ENCODE peak calls at places on chromosomes 11 and 22, in nine cellular contexts. One of them, this sample, is unnamed.

GRCh38 chr11:2377511-2378443 is 667 bp downstream of the CD81 start:
- DNase-seq in tibial nerve: peak
- DNase-seq in transverse colon: peak
- DNase-seq in A549: peak
- DNase-seq in CD4-positive, CD25-positive, alpha-beta regulatory T cell: peak
- DNase-seq in pancreas: peak
- DNase-seq in A673: peak
- DNase-seq in cardiac muscle cell: peak
- DNase-seq in Peyer's patch: peak
- DNase-seq in this sample: peak

GRCh38 chr11:104531075-104531474 is 367.1 kb upstream of the PDGFD start:
- DNase-seq in tibial nerve: no peak
- DNase-seq in transverse colon: no peak
- DNase-seq in A549: peak
- DNase-seq in CD4-positive, CD25-positive, alpha-beta regulatory T cell: no peak
- DNase-seq in pancreas: no peak
- DNase-seq in A673: peak
- DNase-seq in cardiac muscle cell: no peak
- DNase-seq in Peyer's patch: no peak
- DNase-seq in this sample: no peak

GRCh38 chr22:44088976-44089570 is 65.0 kb downstream of the PARVB start:
- DNase-seq in tibial nerve: no peak
- DNase-seq in transverse colon: peak
- DNase-seq in A549: no peak
- DNase-seq in CD4-positive, CD25-positive, alpha-beta regulatory T cell: no peak
- DNase-seq in pancreas: no peak
- DNase-seq in A673: no peak
- DNase-seq in cardiac muscle cell: no peak
- DNase-seq in Peyer's patch: no peak
- DNase-seq in this sample: no peak

GRCh38 chr11:100777736-100778135 is 90.6 kb downstream of the ARHGAP42 start:
- DNase-seq in tibial nerve: no peak
- DNase-seq in transverse colon: peak
- DNase-seq in A549: peak
- DNase-seq in CD4-positive, CD25-positive, alpha-beta regulatory T cell: no peak
- DNase-seq in pancreas: no peak
- DNase-seq in A673: no peak
- DNase-seq in cardiac muscle cell: no peak
- DNase-seq in Peyer's patch: no peak
- DNase-seq in this sample: no peak

GRCh38 chr11:34789196-34789834 is 126.9 kb downstream of the APIP start:
- DNase-seq in tibial nerve: no peak
- DNase-seq in transverse colon: no peak
- DNase-seq in A549: no peak
- DNase-seq in CD4-positive, CD25-positive, alpha-beta regulatory T cell: no peak
- DNase-seq in pancreas: no peak
- DNase-seq in A673: no peak
- DNase-seq in cardiac muscle cell: no peak
- DNase-seq in Peyer's patch: no peak
- DNase-seq in this sample: no peak

GRCh38 chr22:41382098-41382578 is 396 bp downstream of the TEF start:
- DNase-seq in tibial nerve: peak
- DNase-seq in transverse colon: peak
- DNase-seq in A549: peak
- DNase-seq in CD4-positive, CD25-positive, alpha-beta regulatory T cell: peak
- DNase-seq in pancreas: no peak
- DNase-seq in A673: peak
- DNase-seq in cardiac muscle cell: peak
- DNase-seq in Peyer's patch: peak
- DNase-seq in this sample: peak

GRCh38 chr22:20260071-20260722 is 7.9 kb downstream of the RTN4R start:
- DNase-seq in tibial nerve: no peak
- DNase-seq in transverse colon: no peak
- DNase-seq in A549: no peak
- DNase-seq in CD4-positive, CD25-positive, alpha-beta regulatory T cell: no peak
- DNase-seq in pancreas: no peak
- DNase-seq in A673: no peak
- DNase-seq in cardiac muscle cell: no peak
- DNase-seq in Peyer's patch: no peak
- DNase-seq in this sample: no peak

GRCh38 chr11:19935507-19935906 is 222.9 kb downstream of the NAV2 start:
- DNase-seq in tibial nerve: no peak
- DNase-seq in transverse colon: no peak
- DNase-seq in A549: peak
- DNase-seq in CD4-positive, CD25-positive, alpha-beta regulatory T cell: no peak
- DNase-seq in pancreas: no peak
- DNase-seq in A673: no peak
- DNase-seq in cardiac muscle cell: peak
- DNase-seq in Peyer's patch: no peak
- DNase-seq in this sample: no peak

DNA sequence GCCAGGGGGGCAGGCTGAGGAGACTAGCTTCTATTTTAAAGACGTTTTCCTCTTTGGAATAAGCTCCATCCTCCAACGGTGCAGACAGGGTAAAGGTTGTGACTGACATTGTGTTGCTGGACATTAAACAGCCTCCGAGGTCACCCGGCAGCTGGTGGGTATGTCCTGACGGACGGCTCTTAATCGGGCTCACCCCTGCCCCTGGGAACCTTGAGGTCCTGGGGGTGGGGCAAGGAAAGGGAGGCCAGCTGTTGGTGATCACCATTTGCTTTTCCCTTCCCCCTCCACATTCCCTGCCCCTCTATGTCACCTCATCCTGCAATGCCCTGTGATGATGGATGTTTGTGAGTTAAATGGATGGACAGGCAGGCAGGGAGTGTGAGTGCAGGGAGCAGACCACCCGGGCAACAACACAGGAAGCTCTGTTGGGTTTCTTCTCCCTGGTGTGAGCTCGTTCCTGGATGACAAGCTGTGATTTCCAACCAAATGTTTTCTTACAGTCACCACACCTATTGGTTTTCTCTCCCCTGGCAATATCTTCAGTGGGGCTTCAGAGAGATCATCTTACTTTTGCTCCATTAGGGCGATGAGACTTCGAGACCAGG is 26.2 kb downstream of the APLNR start:
- DNase-seq in tibial nerve: no peak
- DNase-seq in transverse colon: no peak
- DNase-seq in A549: no peak
- DNase-seq in CD4-positive, CD25-positive, alpha-beta regulatory T cell: no peak
- DNase-seq in pancreas: no peak
- DNase-seq in A673: no peak
- DNase-seq in cardiac muscle cell: peak
- DNase-seq in Peyer's patch: no peak
- DNase-seq in this sample: no peak
- H3K27ac ChIP-seq in tibial nerve: no peak
- H3K27ac ChIP-seq in transverse colon: no peak
- H3K27ac ChIP-seq in A549: no peak
- H3K27ac ChIP-seq in CD4-positive, CD25-positive, alpha-beta regulatory T cell: no peak
- H3K27ac ChIP-seq in pancreas: no peak
- H3K27ac ChIP-seq in A673: no peak
- H3K27ac ChIP-seq in cardiac muscle cell: peak
- H3K27ac ChIP-seq in Peyer's patch: no peak
- H3K27ac ChIP-seq in this sample: no peak

DNA sequence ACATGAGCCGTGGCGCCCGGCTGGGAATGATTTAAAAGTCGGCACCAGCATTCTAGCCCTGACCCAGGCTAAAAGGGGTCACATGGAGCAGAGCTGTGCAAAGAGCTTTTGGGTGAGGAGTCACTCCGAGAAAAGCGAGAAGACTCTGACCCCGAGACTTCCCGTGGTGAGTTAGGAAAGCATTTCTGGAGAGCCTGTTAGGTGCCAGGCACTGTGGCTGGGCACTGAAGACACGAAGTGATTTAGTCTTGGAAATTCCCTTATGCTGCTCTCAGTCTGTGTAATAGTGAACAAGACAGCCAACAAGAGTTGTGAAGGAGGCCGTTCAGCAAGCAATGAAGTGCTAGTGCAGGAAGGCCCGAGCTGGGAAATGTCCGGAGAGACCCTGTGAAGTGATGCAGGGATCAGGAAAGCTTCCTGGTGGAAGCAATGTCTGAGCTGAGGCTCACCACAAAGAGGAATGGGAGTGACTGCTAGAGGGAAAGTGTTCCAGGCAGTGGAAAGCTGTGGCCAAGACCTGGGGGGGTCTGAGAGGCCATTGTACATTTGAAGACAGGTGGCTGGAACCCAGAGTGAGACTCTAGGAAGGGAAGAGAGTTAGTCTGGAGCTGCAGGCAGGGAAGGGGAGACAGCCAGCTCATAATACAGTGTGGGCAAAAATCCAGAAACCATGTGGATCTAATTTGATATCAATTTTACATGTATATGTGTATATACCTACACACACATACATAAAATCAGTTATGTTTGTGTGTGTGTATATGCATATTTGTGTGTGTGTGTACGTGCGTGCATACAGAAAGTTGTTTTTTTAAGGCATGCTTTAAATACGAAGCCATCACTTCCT is 31.7 kb downstream of the MARK2 start:
- DNase-seq in tibial nerve: no peak
- DNase-seq in transverse colon: no peak
- DNase-seq in A549: no peak
- DNase-seq in CD4-positive, CD25-positive, alpha-beta regulatory T cell: no peak
- DNase-seq in pancreas: no peak
- DNase-seq in A673: no peak
- DNase-seq in cardiac muscle cell: no peak
- DNase-seq in Peyer's patch: no peak
- DNase-seq in this sample: no peak
- H3K27ac ChIP-seq in tibial nerve: peak
- H3K27ac ChIP-seq in transverse colon: peak
- H3K27ac ChIP-seq in A549: no peak
- H3K27ac ChIP-seq in CD4-positive, CD25-positive, alpha-beta regulatory T cell: no peak
- H3K27ac ChIP-seq in pancreas: peak
- H3K27ac ChIP-seq in A673: peak
- H3K27ac ChIP-seq in cardiac muscle cell: peak
- H3K27ac ChIP-seq in Peyer's patch: peak
- H3K27ac ChIP-seq in this sample: no peak

DNA sequence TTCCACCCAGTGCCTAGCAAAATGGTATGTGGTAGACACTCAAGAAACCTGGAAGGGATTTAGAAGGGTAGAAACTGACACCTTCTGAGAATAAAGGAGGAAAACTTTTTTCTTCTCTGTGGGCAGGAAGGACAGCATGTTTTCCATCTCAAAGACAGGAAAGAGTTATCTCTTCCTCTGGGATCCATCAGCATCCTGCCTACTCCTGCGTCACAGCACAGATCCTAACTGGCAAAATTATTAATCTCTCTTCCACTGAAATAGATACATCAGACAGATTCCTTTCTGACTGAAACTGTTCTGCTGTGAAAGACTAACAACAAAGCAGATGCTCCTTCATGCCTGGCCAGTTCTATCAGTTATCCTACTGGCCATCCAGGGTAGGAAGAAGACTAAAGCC is 147.2 kb downstream of the SPON1 start:
- DNase-seq in tibial nerve: no peak
- DNase-seq in transverse colon: no peak
- DNase-seq in A549: no peak
- DNase-seq in CD4-positive, CD25-positive, alpha-beta regulatory T cell: no peak
- DNase-seq in pancreas: no peak
- DNase-seq in A673: no peak
- DNase-seq in cardiac muscle cell: no peak
- DNase-seq in Peyer's patch: no peak
- DNase-seq in this sample: no peak
- H3K27ac ChIP-seq in tibial nerve: no peak
- H3K27ac ChIP-seq in transverse colon: no peak
- H3K27ac ChIP-seq in A549: no peak
- H3K27ac ChIP-seq in CD4-positive, CD25-positive, alpha-beta regulatory T cell: no peak
- H3K27ac ChIP-seq in pancreas: no peak
- H3K27ac ChIP-seq in A673: no peak
- H3K27ac ChIP-seq in cardiac muscle cell: no peak
- H3K27ac ChIP-seq in Peyer's patch: no peak
- H3K27ac ChIP-seq in this sample: no peak

GRCh38 chr11:65127473-65128181 is 5.5 kb downstream of the MRPL49 start:
- DNase-seq in tibial nerve: no peak
- DNase-seq in transverse colon: no peak
- DNase-seq in A549: no peak
- DNase-seq in CD4-positive, CD25-positive, alpha-beta regulatory T cell: no peak
- DNase-seq in pancreas: no peak
- DNase-seq in A673: no peak
- DNase-seq in cardiac muscle cell: no peak
- DNase-seq in Peyer's patch: no peak
- DNase-seq in this sample: no peak

GRCh38 chr11:65126624-65127274 is 4.6 kb downstream of the MRPL49 start:
- DNase-seq in tibial nerve: no peak
- DNase-seq in transverse colon: no peak
- DNase-seq in A549: no peak
- DNase-seq in CD4-positive, CD25-positive, alpha-beta regulatory T cell: no peak
- DNase-seq in pancreas: no peak
- DNase-seq in A673: no peak
- DNase-seq in cardiac muscle cell: no peak
- DNase-seq in Peyer's patch: no peak
- DNase-seq in this sample: no peak

GRCh38 chr11:65124480-65125196 is 2.5 kb downstream of the MRPL49 start:
- DNase-seq in tibial nerve: no peak
- DNase-seq in transverse colon: no peak
- DNase-seq in A549: no peak
- DNase-seq in CD4-positive, CD25-positive, alpha-beta regulatory T cell: no peak
- DNase-seq in pancreas: no peak
- DNase-seq in A673: no peak
- DNase-seq in cardiac muscle cell: no peak
- DNase-seq in Peyer's patch: no peak
- DNase-seq in this sample: no peak

GRCh38 chr11:65128182-65129145 is 5.9 kb downstream of the SYVN1 start:
- DNase-seq in tibial nerve: no peak
- DNase-seq in transverse colon: no peak
- DNase-seq in A549: no peak
- DNase-seq in CD4-positive, CD25-positive, alpha-beta regulatory T cell: no peak
- DNase-seq in pancreas: no peak
- DNase-seq in A673: no peak
- DNase-seq in cardiac muscle cell: no peak
- DNase-seq in Peyer's patch: no peak
- DNase-seq in this sample: peak

GRCh38 chr11:65125197-65126056 is 3.3 kb downstream of the MRPL49 start:
- DNase-seq in tibial nerve: no peak
- DNase-seq in transverse colon: no peak
- DNase-seq in A549: no peak
- DNase-seq in CD4-positive, CD25-positive, alpha-beta regulatory T cell: no peak
- DNase-seq in pancreas: no peak
- DNase-seq in A673: no peak
- DNase-seq in cardiac muscle cell: no peak
- DNase-seq in Peyer's patch: no peak
- DNase-seq in this sample: no peak
- H3K27ac ChIP-seq in tibial nerve: no peak
- H3K27ac ChIP-seq in transverse colon: no peak
- H3K27ac ChIP-seq in A549: no peak
- H3K27ac ChIP-seq in CD4-positive, CD25-positive, alpha-beta regulatory T cell: no peak
- H3K27ac ChIP-seq in pancreas: no peak
- H3K27ac ChIP-seq in A673: no peak
- H3K27ac ChIP-seq in cardiac muscle cell: no peak
- H3K27ac ChIP-seq in Peyer's patch: no peak
- H3K27ac ChIP-seq in this sample: no peak

GRCh38 chr11:6727971-6728890 is 43.5 kb downstream of the OR2AG2 start:
- DNase-seq in tibial nerve: no peak
- DNase-seq in transverse colon: no peak
- DNase-seq in A549: peak
- DNase-seq in CD4-positive, CD25-positive, alpha-beta regulatory T cell: no peak
- DNase-seq in pancreas: no peak
- DNase-seq in A673: no peak
- DNase-seq in cardiac muscle cell: no peak
- DNase-seq in Peyer's patch: no peak
- DNase-seq in this sample: no peak
- H3K27ac ChIP-seq in tibial nerve: no peak
- H3K27ac ChIP-seq in transverse colon: no peak
- H3K27ac ChIP-seq in A549: no peak
- H3K27ac ChIP-seq in CD4-positive, CD25-positive, alpha-beta regulatory T cell: peak
- H3K27ac ChIP-seq in pancreas: no peak
- H3K27ac ChIP-seq in A673: no peak
- H3K27ac ChIP-seq in cardiac muscle cell: no peak
- H3K27ac ChIP-seq in Peyer's patch: no peak
- H3K27ac ChIP-seq in this sample: peak